ENCODE peak calls at places on chromosomes 11 and 22, in four cellular contexts. N is B cell, Z is iris pigment epithelial cell, C is adrenal gland. S is an unnamed sample.

GRCh38 chr11:208917-209260 is 1.4 kb downstream of the RIC8A start:
- DNase-seq in N (no peak), Z (no peak), C (peak; percentile 34), S (no peak)

GRCh38 chr11:123173040-123173855 is 21.8 kb downstream of the CLMP start:
- DNase-seq in N (no peak), Z (peak; percentile 98), C (no peak), S (peak; percentile 98)

GRCh38 chr11:86369668-86370067 is 5.0 kb upstream of the CCDC81 start:
- DNase-seq in N (no peak), Z (no peak), C (no peak), S (peak; percentile 33)

GRCh38 chr11:12411395-12411794 is 34.0 kb downstream of the PARVA start:
- DNase-seq in N (no peak), Z (no peak), C (no peak), S (no peak)

GRCh38 chr22:22194931-22195264 is 49.7 kb upstream of the VPREB1 start:
- DNase-seq in N (no peak), Z (no peak), C (no peak), S (no peak)

GRCh38 chr22:35156945-35157344 is 91.0 kb downstream of the ISX start:
- DNase-seq in N (no peak), Z (no peak), C (no peak), S (no peak)

GRCh38 chr22:46578824-46579561 is 41.2 kb upstream of the GRAMD4 start:
- DNase-seq in N (peak; percentile 19), Z (peak; percentile 34), C (peak; percentile 29), S (no peak)

GRCh38 chr11:114719562-114719961 is 41.2 kb downstream of the NXPE2 start:
- DNase-seq in N (no peak), Z (no peak), C (no peak), S (no peak)

GRCh38 chr11:85307381-85307780 is 319.8 kb downstream of the DLG2 start:
- DNase-seq in N (no peak), Z (no peak), C (no peak), S (no peak)

GRCh38 chr11:120228794-120229384 is 11.1 kb upstream of the POU2F3 start:
- DNase-seq in N (no peak), Z (no peak), C (no peak), S (no peak)

GRCh38 chr22:37499006-37499707 is 13.0 kb upstream of the MFNG start:
- DNase-seq in N (no peak), Z (peak; percentile 34), C (no peak), S (no peak)

GRCh38 chr22:49505337-49506009 is 322.2 kb downstream of the BRD1 start:
- DNase-seq in N (no peak), Z (no peak), C (no peak), S (no peak)

S was measured in bronchial epithelial cell.